ENCODE peak calls at places on chromosome 21, in ten cellular contexts. H, K, B, L, O, D, M, Q, A and E are unnamed samples.

GRCh38 chr21:21200103-21200938 is 202.1 kb downstream of the NCAM2 start:
- DNase-seq in M (no peak), L (no peak), H (no peak), Q (no peak), K (no peak), A (no peak), B (peak; percentile 93), D (peak; percentile 25), O (no peak), E (no peak)

GRCh38 chr21:25361097-25361496 is 246.2 kb downstream of the MRPL39 start:
- DNase-seq in L (no peak), M (no peak), O (no peak), K (no peak), D (no peak), B (no peak), Q (no peak), A (no peak), H (no peak), E (no peak)

GRCh38 chr21:25234857-25235801 is 372.2 kb downstream of the MRPL39 start:
- DNase-seq in Q (no peak), A (no peak), M (no peak), B (no peak), H (no peak), O (no peak), D (no peak), L (no peak), K (no peak), E (no peak)

GRCh38 chr21:17461014-17461413 is 51.8 kb upstream of the CXADR start:
- DNase-seq in H (no peak), B (peak; percentile 61), Q (no peak), O (no peak), L (no peak), D (peak; percentile 80), M (no peak), A (no peak), K (peak; percentile 14), E (no peak)

GRCh38 chr21:35231115-35231514 is 182.0 kb upstream of the RUNX1 start:
- DNase-seq in D (no peak), B (no peak), L (no peak), Q (no peak), O (no peak), A (no peak), K (no peak), M (no peak), H (no peak), E (no peak)

GRCh38 chr21:40516336-40516735 is 330.6 kb downstream of the DSCAM start:
- DNase-seq in M (peak; percentile 23), D (no peak), K (no peak), H (no peak), O (no peak), A (no peak), Q (no peak), B (no peak), L (no peak), E (no peak)

GRCh38 chr21:44938976-44939531 is 775 bp upstream of the SLX9 start:
- DNase-seq in Q (no peak), A (no peak), D (no peak), L (no peak), H (no peak), O (no peak), M (no peak), K (no peak), B (no peak), E (no peak)

GRCh38 chr21:19692231-19692630 is 1288.6 kb upstream of the TMPRSS15 start:
- DNase-seq in A (no peak), M (no peak), L (no peak), H (no peak), B (no peak), Q (no peak), K (no peak), D (no peak), O (no peak), E (no peak)

GRCh38 chr21:32414579-32415358 is 2.3 kb downstream of the EVA1C start:
- DNase-seq in O (no peak), K (no peak), L (no peak), B (no peak), A (no peak), M (no peak), Q (no peak), H (no peak), D (no peak), E (no peak)

GRCh38 chr21:25506887-25507286 is 100.4 kb downstream of the MRPL39 start:
- DNase-seq in B (peak; percentile 56), L (no peak), A (no peak), H (no peak), O (no peak), D (no peak), Q (no peak), K (no peak), M (no peak), E (no peak)

GRCh38 chr21:30044447-30045064 is 104.8 kb upstream of the GRIK1 start:
- DNase-seq in A (no peak), L (no peak), M (peak; percentile 33), Q (no peak), O (no peak), H (no peak), D (no peak), B (no peak), K (no peak), E (peak; percentile 10)

GRCh38 chr21:26123012-26123411 is 47.6 kb downstream of the APP start:
- DNase-seq in D (no peak), L (no peak), K (no peak), O (no peak), B (no peak), M (no peak), Q (no peak), H (no peak), A (no peak), E (no peak)

GRCh38 chr21:37463083-37463780 is 96.7 kb downstream of the DYRK1A start:
- DNase-seq in A (no peak), D (no peak), B (peak; percentile 23), O (no peak), K (peak; percentile 17), H (no peak), M (no peak), L (no peak), Q (no peak), E (no peak)

GRCh38 chr21:38471766-38472165 is 26.5 kb downstream of the ERG start:
- DNase-seq in L (no peak), Q (no peak), H (no peak), O (no peak), B (no peak), D (no peak), M (no peak), K (no peak), A (no peak), E (no peak)

DNA sequence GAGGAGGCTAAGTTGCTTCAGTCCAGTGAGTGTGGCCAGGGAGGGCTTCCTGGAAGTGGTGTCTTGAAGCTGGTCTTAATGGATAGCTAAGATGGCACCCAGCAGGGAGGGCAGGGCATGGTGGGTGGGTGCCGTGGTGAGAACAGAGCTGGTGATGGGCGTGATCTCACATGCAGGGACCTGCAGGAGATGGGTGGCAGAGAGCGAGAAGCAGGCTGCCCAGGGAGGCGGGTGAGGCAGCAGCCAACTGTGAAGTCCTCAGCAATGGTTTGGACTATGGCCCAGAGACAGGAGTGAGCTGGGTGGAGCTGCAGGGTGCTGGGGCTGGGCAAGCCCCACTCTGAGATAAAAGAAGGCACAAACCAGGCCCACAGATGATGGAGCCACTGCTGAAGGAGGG is 50.7 kb downstream of the UMODL1 start:
- DNase-seq in D (no peak), M (no peak), O (no peak), B (no peak), K (no peak), H (no peak), A (no peak), Q (no peak), L (no peak), E (no peak)
- TF ChIP-seq CTCF in D (no peak), M (no peak), O (no peak), B (no peak), K (no peak), H (no peak), A (no peak), Q (no peak), L (no peak), E (no peak)

DNA sequence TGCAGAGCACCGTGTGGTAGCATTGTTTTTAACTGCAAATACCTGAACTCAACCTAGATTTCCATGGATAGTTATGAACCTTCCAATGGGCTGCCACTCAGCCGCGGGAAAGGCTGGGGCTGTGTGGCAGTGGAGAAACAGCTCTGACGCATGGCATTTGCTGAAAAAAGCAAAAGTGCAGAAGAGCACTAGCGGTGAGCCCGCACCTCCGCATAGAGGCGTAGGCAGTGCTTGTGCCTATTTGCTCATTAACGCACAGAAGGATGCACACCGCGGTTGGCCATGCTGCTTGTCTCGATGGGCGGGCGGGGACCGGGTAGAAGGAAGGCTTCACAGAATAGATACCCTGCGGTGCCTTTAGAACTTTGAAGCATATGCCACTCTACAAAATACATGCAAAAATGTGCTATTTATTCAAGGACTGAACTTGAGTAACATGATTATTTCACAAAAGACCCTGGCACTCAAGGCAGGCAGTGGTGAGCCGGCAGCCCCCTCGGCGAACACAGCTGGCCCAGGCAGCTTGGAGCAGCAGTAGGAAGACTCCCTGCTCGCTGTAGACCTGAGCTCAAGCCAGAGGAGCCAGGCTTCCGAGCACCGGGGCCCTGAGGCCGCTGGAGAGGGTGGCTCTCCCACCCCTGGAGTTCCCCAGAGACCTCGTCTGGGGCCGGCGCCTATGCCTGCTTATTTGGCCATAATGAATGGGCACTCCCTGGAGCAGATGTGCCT is 71.6 kb downstream of the SIK1 start:
- DNase-seq in D (no peak), L (no peak), M (no peak), K (no peak), O (no peak), A (no peak), B (no peak), H (no peak), Q (no peak), E (no peak)
- TF ChIP-seq CTCF in D (no peak), L (no peak), M (no peak), K (no peak), O (no peak), A (no peak), B (no peak), H (no peak), Q (no peak), E (no peak)

GRCh38 chr21:46210378-46211136 is 18.0 kb downstream of the LSS start:
- DNase-seq in O (no peak), D (no peak), M (no peak), A (no peak), L (no peak), K (no peak), B (no peak), H (no peak), Q (no peak), E (no peak)
- TF ChIP-seq CTCF in O (no peak), D (no peak), M (no peak), A (no peak), L (no peak), K (no peak), B (no peak), H (no peak), Q (no peak), E (peak; percentile 25)

DNA sequence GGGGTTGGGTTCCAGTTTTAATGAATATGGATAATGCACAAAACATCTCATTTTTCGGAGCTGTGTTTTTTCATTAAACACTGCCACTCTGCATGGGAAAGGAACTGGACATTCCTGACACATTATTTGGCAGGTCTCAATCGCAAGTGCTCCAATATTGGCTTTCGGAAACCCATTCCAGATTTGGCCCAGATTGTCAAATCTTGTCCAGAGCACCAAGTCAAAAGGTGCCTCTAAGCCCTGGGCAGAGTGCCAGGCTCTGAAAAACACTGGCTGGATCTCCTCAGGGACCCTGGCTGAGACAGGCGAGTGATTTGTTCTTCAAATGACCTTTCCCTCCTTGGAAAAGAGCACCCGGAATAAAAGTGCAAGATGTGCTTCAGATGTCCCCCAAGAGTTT is 68.4 kb upstream of the MRPS6 start:
- DNase-seq in M (no peak), A (no peak), K (no peak), B (no peak), H (no peak), D (peak; percentile 35), Q (no peak), L (no peak), O (no peak), E (no peak)
- TF ChIP-seq CTCF in M (no peak), A (no peak), K (no peak), B (no peak), H (no peak), D (no peak), Q (no peak), L (no peak), O (no peak), E (no peak)